ENCODE peak calls at places on chromosomes 13 and 19, in seven cellular contexts. Y, L, F, V, X, Q and N are unnamed samples.

GRCh38 chr19:52789440-52789839 is 2.8 kb upstream of the ZNF600 start:
- DNase-seq in Y (no peak), F (no peak), X (no peak), L (no peak), V (peak), Q (no peak), N (peak)

GRCh38 chr19:48770734-48771472 is 15.6 kb downstream of the FGF21 start:
- DNase-seq in Q (no peak), L (no peak), V (peak), F (no peak), Y (no peak), X (no peak), N (peak)

GRCh38 chr19:30226464-30227070 is 145.6 kb upstream of the ZNF536 start:
- DNase-seq in X (no peak), L (no peak), V (no peak), F (peak), Q (no peak), Y (no peak), N (peak)

GRCh38 chr13:40599722-40600121 is 66.7 kb downstream of the FOXO1 start:
- DNase-seq in L (no peak), Q (no peak), X (no peak), V (no peak), F (no peak), Y (no peak), N (no peak)

GRCh38 chr13:25971077-25971476 is 80.7 kb downstream of the SHISA2 start:
- DNase-seq in X (peak), Q (no peak), Y (no peak), V (no peak), L (no peak), F (no peak), N (peak)

GRCh38 chr13:42990991-42991891 is 800 bp downstream of the EPSTI1 start:
- DNase-seq in X (no peak), F (no peak), L (no peak), Y (no peak), Q (no peak), V (peak), N (no peak)

GRCh38 chr13:94679614-94680013 is 32.7 kb downstream of the SOX21 start:
- DNase-seq in L (no peak), Y (no peak), Q (no peak), F (no peak), X (no peak), V (no peak), N (no peak)

GRCh38 chr19:29378543-29379105 is 147.2 kb upstream of the VSTM2B start:
- DNase-seq in Q (no peak), Y (no peak), F (peak), V (no peak), L (peak), X (no peak), N (no peak)

GRCh38 chr19:42114412-42114811 is 17.8 kb downstream of the POU2F2 start:
- DNase-seq in X (no peak), V (no peak), Y (no peak), L (peak), F (no peak), Q (peak), N (no peak)

GRCh38 chr13:110921209-110921608 is 6.3 kb upstream of the ANKRD10 start:
- DNase-seq in L (peak), X (no peak), Y (no peak), V (no peak), F (no peak), Q (no peak), N (no peak)

GRCh38 chr19:45087531-45087930 is 5.4 kb upstream of the PPP1R37 start:
- DNase-seq in L (no peak), Y (no peak), F (no peak), X (no peak), V (no peak), Q (no peak), N (no peak)

GRCh38 chr13:85798999-85799646 is at the start of gene SLITRK6:
- DNase-seq in Q (peak), F (no peak), Y (peak), V (peak), X (peak), L (peak), N (peak)

GRCh38 chr19:19140476-19140875 is 2.2 kb upstream of the TMEM161A start:
- DNase-seq in V (no peak), Y (peak), X (no peak), F (no peak), Q (no peak), L (peak), N (peak)

GRCh38 chr19:41795031-41795461 is 1.3 kb upstream of the CEACAM3 start:
- DNase-seq in L (peak), Y (peak), V (peak), X (peak), F (peak), Q (peak), N (peak)

GRCh38 chr19:41700381-41701195 is 7.8 kb upstream of the CEACAM5 start:
- DNase-seq in Y (no peak), L (peak), Q (no peak), F (no peak), V (no peak), X (no peak), N (no peak)

GRCh38 chr13:47213057-47213456 is 316.2 kb upstream of the HTR2A start:
- DNase-seq in L (no peak), Y (peak), F (no peak), Q (no peak), V (no peak), X (no peak), N (no peak)

GRCh38 chr13:27442797-27443196 is 7.6 kb downstream of the MTIF3 start:
- DNase-seq in F (no peak), Q (no peak), X (no peak), Y (no peak), V (no peak), L (no peak), N (no peak)

GRCh38 chr13:113653264-113654174 is 4.5 kb downstream of the ATP4B start:
- DNase-seq in F (no peak), V (no peak), L (no peak), Q (no peak), Y (no peak), X (no peak), N (peak)

GRCh38 chr13:59111711-59112110 is 1052.0 kb downstream of the DIAPH3 start:
- DNase-seq in F (no peak), X (no peak), V (no peak), L (no peak), Q (peak), Y (peak), N (no peak)

GRCh38 chr13:90049989-90050671 is 1297.4 kb upstream of the MIR17HG start:
- DNase-seq in L (no peak), Y (no peak), X (no peak), V (no peak), F (no peak), Q (no peak), N (peak)

GRCh38 chr19:44447864-44448674 is at the start of gene ZNF229:
- DNase-seq in X (peak), Y (peak), F (peak), L (peak), Q (peak), V (peak), N (peak)

GRCh38 chr19:14375055-14375581 is 6.1 kb upstream of the ADGRE5 start:
- DNase-seq in X (no peak), L (no peak), F (no peak), Y (no peak), V (peak), Q (no peak), N (no peak)

GRCh38 chr13:23991119-23991518 is 93.8 kb upstream of the C1QTNF9B start:
- DNase-seq in Q (no peak), X (no peak), L (no peak), V (no peak), F (no peak), Y (no peak), N (no peak)

GRCh38 chr13:67619987-67620386 is 389.9 kb upstream of the PCDH9 start:
- DNase-seq in F (no peak), Y (peak), Q (peak), L (no peak), V (no peak), X (no peak), N (no peak)

GRCh38 chr13:98141938-98142426 is 912 bp upstream of the FARP1 start:
- DNase-seq in Y (no peak), Q (peak), V (peak), X (peak), L (peak), F (peak), N (peak)

GRCh38 chr13:52024481-52024880 is at the start of gene UTP14C:
- DNase-seq in Q (no peak), X (no peak), Y (no peak), V (no peak), F (no peak), L (no peak), N (no peak)

GRCh38 chr19:13788991-13789390 is 6.3 kb upstream of the ZSWIM4 start:
- DNase-seq in F (no peak), X (no peak), V (peak), Y (peak), Q (peak), L (no peak), N (no peak)

GRCh38 chr13:110307697-110308376 is 753 bp downstream of the COL4A2 start:
- DNase-seq in X (peak), F (peak), V (peak), L (peak), Q (peak), Y (peak), N (peak)

GRCh38 chr13:66312312-66313087 is 917.6 kb downstream of the PCDH9 start:
- DNase-seq in Q (peak), L (no peak), X (no peak), F (no peak), Y (peak), V (no peak), N (no peak)

GRCh38 chr13:41315466-41316047 is 4.5 kb downstream of the NAA16 start:
- DNase-seq in Q (peak), V (peak), Y (peak), F (no peak), L (no peak), X (no peak), N (no peak)

GRCh38 chr13:95492044-95492801 is 60.3 kb upstream of the CLDN10 start:
- DNase-seq in X (no peak), V (no peak), Y (no peak), F (no peak), L (peak), Q (no peak), N (peak)

GRCh38 chr13:98495627-98496238 is 81.2 kb downstream of the STK24 start:
- DNase-seq in F (no peak), V (no peak), Y (no peak), Q (no peak), L (no peak), X (no peak), N (no peak)

GRCh38 chr13:35592457-35592856 is 116.0 kb upstream of the MAB21L1 start:
- DNase-seq in X (no peak), Q (no peak), L (no peak), V (no peak), Y (no peak), F (no peak), N (peak)

GRCh38 chr13:50414640-50415039 is 399.4 kb downstream of the KCNRG start:
- DNase-seq in L (no peak), Q (no peak), F (no peak), X (no peak), V (no peak), Y (no peak), N (no peak)

GRCh38 chr19:46722421-46723022 is 5.6 kb upstream of the PRKD2 start:
- DNase-seq in Y (no peak), Q (no peak), X (no peak), F (no peak), V (no peak), L (no peak), N (no peak)

DNA sequence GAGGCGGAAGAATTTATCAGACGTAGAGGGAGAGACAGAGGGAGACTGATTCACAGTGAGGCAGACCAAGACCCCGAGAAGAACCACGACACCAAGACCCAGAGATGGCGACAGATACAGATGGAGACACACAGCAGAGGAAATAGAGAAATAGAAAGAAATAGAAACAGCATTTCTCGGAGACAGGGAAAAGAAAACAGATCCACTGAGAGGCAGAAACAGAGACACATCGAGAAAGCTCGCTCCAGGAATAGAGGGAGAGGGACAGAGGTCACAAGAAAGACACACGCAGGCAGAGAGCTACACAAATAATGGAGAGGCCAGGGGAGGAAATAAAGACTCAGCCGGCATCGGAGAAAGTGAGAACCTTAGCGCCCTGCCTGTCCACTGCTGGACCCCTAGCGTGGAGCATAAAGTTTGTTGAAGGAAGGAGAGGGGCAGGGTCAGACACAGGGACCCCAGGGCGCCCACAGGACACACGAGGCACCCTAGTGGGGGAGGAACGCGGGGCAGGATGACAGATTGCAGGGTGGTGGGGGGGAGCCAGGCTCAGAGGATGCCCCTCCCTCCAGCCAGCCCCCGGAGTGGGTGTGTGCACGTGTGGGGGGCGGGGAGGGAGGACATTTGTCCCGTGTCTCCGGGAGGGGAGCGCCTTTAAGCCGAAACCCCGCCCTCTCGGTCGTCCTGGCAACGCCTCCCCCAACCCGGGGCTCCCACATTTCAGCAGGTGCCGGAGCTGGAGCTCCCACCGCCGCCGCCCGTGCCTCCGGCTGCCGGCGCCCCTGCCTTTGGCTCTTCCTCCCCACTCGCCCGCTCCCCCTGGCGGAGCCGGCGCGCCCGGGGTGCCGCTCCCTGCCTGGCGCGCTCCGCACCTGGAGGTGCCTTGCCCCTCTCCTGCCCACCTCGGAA is at the start of gene PRKCG:
- DNase-seq in F (peak), X (peak), V (no peak), Q (peak), Y (no peak), L (peak), N (peak)
- H3K9ac ChIP-seq in F (no peak), X (peak), V (no peak), Q (peak), Y (peak), L (peak), N (peak)

GRCh38 chr13:74398599-74398998 is 264.4 kb upstream of the KLF12 start:
- DNase-seq in L (no peak), F (no peak), Y (no peak), Q (no peak), V (no peak), X (no peak), N (no peak)
- H3K23ac ChIP-seq in L (no peak), F (no peak), Y (no peak), Q (no peak), V (no peak), X (no peak), N (no peak)

DNA sequence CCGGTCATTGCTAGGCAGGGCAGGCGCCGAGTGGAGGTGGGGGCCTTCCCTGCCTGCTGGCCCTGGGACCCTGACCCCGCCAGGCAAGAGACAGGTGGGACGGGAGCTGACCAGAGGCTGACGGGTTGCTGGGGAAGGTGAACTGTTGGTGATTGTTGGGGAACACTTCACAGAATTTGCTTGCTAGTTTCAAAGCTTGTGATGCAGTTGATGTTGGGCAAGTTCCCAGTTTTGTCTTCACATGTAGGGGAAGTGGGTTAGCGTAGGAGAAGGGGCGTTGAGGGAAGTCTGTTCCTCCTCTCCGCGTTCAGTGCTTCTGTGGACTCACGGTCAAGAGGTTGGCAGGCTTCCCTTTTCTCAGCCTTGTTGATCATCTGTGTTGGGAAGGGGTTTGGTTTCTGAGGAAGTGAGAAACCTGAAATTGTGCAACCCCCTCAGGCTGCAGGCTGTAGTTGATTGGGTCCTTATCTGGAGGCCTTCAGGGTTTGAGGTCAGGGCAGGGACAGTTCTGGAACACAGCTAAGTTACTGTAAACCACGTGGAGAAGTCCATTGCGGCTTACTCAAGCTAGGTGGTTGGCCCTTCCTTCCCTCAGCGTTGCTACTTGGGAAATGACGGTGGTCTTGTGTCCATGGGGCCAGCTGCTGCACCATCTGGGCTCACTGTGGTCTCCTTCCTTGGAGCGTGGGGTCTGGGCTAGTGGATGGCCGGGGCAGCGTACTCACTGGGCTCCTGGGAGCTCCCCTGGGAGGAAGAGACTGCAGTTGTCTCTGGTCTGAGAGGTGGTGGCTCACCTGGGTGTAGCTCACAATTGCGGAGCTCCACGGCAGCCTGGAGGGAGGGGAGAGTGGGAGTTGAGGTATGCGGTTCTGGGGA is 7.5 kb downstream of the RPS9 start:
- DNase-seq in X (no peak), Q (peak), F (peak), Y (peak), V (peak), L (no peak), N (peak)
- H3K9ac ChIP-seq in X (peak), Q (peak), F (no peak), Y (no peak), V (no peak), L (no peak), N (no peak)

GRCh38 chr13:45337395-45337794 is 3.6 kb downstream of the TPT1 start:
- DNase-seq in L (no peak), V (no peak), Y (no peak), X (no peak), F (no peak), Q (no peak), N (no peak)
- H3K23ac ChIP-seq in L (no peak), V (no peak), Y (no peak), X (no peak), F (no peak), Q (no peak), N (no peak)

DNA sequence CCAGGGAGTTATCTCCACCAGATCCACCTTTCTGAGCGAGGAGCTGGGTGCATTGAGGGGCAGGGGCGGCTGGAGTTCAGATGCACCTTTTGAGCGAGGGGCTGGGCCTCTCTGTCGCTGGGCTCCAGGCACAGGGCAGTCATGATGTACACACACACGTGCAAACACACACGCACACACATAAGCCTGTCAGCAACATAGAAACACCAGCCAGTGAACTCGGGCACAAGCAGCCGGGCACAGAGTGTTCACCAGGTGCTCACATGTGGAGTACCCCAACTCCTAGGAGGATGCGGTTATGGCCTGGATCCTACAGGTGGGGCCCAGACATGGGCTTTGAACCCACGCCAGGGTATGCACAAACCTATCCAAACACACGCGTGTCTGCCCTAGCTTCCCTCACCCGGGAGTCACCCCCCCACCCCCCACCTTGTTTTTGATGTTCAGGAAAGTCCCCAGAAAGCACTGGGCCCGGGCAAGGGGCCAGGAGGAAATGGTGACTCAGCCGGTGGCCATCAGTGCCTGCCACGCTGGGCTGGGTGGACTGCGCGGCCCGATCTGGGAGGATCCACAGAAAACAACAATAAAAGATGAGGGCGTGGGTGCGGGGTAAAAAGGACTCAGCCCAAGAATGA is 13.3 kb downstream of the ARRDC2 start:
- DNase-seq in X (no peak), Q (peak), V (peak), F (no peak), Y (peak), L (no peak), N (no peak)
- H3K9ac ChIP-seq in X (no peak), Q (peak), V (no peak), F (no peak), Y (peak), L (no peak), N (no peak)

GRCh38 chr13:84542348-84542747 is 660.1 kb upstream of the SLITRK1 start:
- DNase-seq in F (no peak), Q (no peak), V (no peak), X (no peak), L (no peak), Y (no peak), N (no peak)
- H3K23ac ChIP-seq in F (no peak), Q (no peak), V (no peak), X (no peak), L (no peak), Y (no peak), N (no peak)